ENCODE peak calls at places on chromosomes 4 and X, in four cellular contexts. J, U, W and G are unnamed samples.

GRCh38 chr4:177450421-177451107 is 8.3 kb upstream of the AGA start:
- DNase-seq in J (no peak), U (no peak), W (no peak), G (no peak)

GRCh38 chr4:7582313-7583096 is 147.8 kb upstream of the PSAPL1 start:
- DNase-seq in J (no peak), U (no peak), W (no peak), G (no peak)

GRCh38 chrX:96837808-96838207 is 45.9 kb upstream of the RPA4 start:
- DNase-seq in J (no peak), U (no peak), W (no peak), G (no peak)

GRCh38 chr4:176261481-176261880 is 7.5 kb downstream of the ASB5 start:
- DNase-seq in J (no peak), U (no peak), W (no peak), G (no peak)

GRCh38 chr4:119025440-119025839 is 110.2 kb upstream of the MYOZ2 start:
- DNase-seq in J (no peak), U (peak; percentile 61), W (peak; percentile 37), G (peak; percentile 77)

GRCh38 chr4:8542776-8543525 is 37.2 kb upstream of the GPR78 start:
- DNase-seq in J (peak; percentile 21), U (peak; percentile 24), W (no peak), G (no peak)

GRCh38 chrX:31423575-31424284 is 351.9 kb upstream of the FTHL17 start:
- DNase-seq in J (no peak), U (no peak), W (peak; percentile 17), G (no peak)

GRCh38 chr4:53863163-53863562 is 201.2 kb downstream of the CHIC2 start:
- DNase-seq in J (peak; percentile 57), U (no peak), W (peak; percentile 32), G (peak; percentile 60)

GRCh38 chr4:184335520-184335919 is 117.8 kb upstream of the ENPP6 start:
- DNase-seq in J (no peak), U (no peak), W (no peak), G (no peak)

GRCh38 chrX:132737743-132738142 is 220.7 kb downstream of the HS6ST2 start:
- DNase-seq in J (no peak), U (peak; percentile 36), W (no peak), G (no peak)

GRCh38 chrX:20594985-20595384 is 328.3 kb upstream of the RPS6KA3 start:
- DNase-seq in J (no peak), U (no peak), W (no peak), G (no peak)

GRCh38 chr4:20256381-20256881 is 4.7 kb downstream of the SLIT2 start:
- DNase-seq in J (no peak), U (no peak), W (no peak), G (no peak)

GRCh38 chrX:42715689-42716022 is 62.3 kb downstream of the PPP1R2C start:
- DNase-seq in J (no peak), U (no peak), W (no peak), G (no peak)

GRCh38 chr4:142565771-142566170 is 280.3 kb downstream of the INPP4B start:
- DNase-seq in J (no peak), U (no peak), W (no peak), G (no peak)

GRCh38 chrX:119121341-119121740 is 6.3 kb downstream of the KIAA1210 start:
- DNase-seq in J (no peak), U (no peak), W (no peak), G (no peak)

GRCh38 chr4:114807759-114808404 is 209.3 kb downstream of the UGT8 start:
- DNase-seq in J (no peak), U (no peak), W (no peak), G (no peak)

GRCh38 chr4:40195182-40196177 is 1.4 kb upstream of the RHOH start:
- DNase-seq in J (no peak), U (no peak), W (no peak), G (no peak)

GRCh38 chrX:110004210-110004609 is 1.3 kb downstream of the TMEM164 start:
- DNase-seq in J (peak; percentile 27), U (peak; percentile 44), W (no peak), G (no peak)

GRCh38 chr4:4860381-4860802 is 927 bp downstream of the MSX1 start:
- DNase-seq in J (no peak), U (no peak), W (no peak), G (no peak)

GRCh38 chr4:76630748-76631147 is 195.7 kb downstream of the SHROOM3 start:
- DNase-seq in J (no peak), U (no peak), W (no peak), G (no peak)

GRCh38 chr4:169115897-169116254 is 105.8 kb upstream of the CBR4 start:
- DNase-seq in J (no peak), U (peak; percentile 67), W (no peak), G (no peak)

DNA sequence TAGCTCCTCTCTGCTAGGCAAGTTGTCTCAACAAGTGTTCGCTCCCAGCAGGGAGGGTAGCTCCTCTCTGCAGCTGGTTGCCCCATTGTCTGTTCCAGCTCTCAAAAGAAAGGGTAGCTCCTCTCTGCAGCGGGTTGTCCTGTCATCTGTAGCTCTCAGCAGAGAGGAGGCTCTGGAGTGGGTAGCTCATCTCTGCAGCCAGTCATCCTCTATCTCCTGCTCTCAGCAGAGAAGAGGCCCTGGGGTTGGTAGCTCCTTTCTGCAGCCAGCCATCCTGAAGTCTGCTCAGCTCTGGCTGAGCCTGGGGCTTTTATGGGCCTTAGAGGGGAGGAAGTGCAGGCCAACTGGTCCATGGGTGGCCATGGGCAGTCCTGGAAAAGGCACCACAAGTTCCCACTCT is 342.7 kb downstream of the PTTG2 start:
- DNase-seq in J (no peak), U (no peak), W (no peak), G (no peak)
- H3K9me3 ChIP-seq in J (no peaks in the 10 kb centered on the region), U (no peaks in the 10 kb centered on the region), W (peaks cover 35% of the 10 kb centered on the region), G (peaks cover 4% of the 10 kb centered on the region)

GRCh38 chr4:121957266-121957665 is 5.4 kb upstream of the TRPC3 start:
- DNase-seq in J (no peak), U (no peak), W (no peak), G (no peak)
- H3K4me3 ChIP-seq in J (no peak overlapping the region), U (no peak overlapping the region), W (no peak overlapping the region), G (no peak overlapping the region)

DNA sequence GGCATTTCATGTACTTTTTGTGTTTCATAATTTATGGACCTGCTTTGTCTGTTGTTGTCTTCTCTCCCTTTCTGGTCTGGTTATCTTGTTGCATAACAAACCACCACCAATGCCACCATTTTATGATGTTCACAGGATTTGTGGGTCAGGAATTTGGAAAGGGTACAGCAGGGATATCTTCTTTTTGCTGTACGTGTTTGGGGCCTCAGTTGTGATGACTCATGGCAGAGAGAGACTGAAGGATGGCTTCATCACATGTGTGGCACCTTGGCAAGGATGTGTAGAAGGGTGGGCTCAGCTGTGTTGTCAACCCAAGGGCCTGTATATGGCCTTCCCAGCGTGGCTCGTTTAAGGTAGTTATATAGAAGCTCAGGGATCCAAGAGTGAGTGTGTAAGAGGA is 35.2 kb downstream of the KDM6A start:
- DNase-seq in J (no peak), U (no peak), W (no peak), G (no peak)
- H3K9me3 ChIP-seq in J (no peaks in the 10 kb centered on the region), U (no peaks in the 10 kb centered on the region), W (peaks cover 2% of the 10 kb centered on the region), G (no peaks in the 10 kb centered on the region)

DNA sequence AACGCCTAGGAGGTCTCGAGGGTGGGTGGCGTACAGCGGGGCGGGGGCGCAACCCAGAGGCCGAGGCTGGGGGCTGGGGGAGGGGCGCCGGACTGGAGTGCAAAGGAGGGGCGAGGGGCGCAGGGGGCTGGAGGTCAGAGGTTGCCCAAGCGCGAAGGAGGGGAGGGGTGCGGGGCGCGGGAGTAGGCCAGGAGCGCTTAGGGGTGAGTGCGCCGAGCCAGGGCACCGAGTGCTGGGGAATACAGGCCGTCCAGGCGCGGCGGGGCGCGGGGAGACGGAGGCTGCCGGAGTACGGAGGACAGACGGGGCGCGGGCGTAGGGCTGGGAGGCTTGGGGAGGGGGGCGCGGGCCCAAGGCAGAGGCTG is 318 bp downstream of the GYG2 start:
- DNase-seq in J (no peak), U (no peak), W (no peak), G (no peak)
- H3K4me3 ChIP-seq in J (peak overlapping the region; percentile 34), U (peak overlapping the region; percentile 9), W (peak overlapping the region; percentile 56), G (peak overlapping the region; percentile 23)

DNA sequence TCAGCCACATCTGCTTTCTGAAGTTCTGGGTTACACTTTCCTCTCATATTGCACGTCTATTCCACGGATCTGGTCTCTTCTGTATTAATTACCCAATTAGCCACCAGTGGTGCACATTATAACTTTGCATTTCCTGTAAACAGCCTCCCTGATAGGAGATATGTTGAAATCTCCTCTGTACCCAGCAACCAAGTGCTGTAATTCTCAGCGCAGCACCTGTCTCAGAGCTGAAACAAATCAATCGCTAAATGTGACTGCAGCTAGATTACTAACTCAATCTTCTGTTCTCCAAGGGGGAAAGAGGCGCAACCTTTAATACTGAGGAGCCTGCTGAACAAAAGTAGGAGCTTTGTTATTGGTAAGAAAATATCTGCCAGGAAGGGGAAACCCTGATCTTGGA is 326.5 kb downstream of the SLITRK2 start:
- DNase-seq in J (no peak), U (no peak), W (no peak), G (no peak)
- H3K9me3 ChIP-seq in J (no peaks in the 10 kb centered on the region), U (no peaks in the 10 kb centered on the region), W (no peaks in the 10 kb centered on the region), G (no peaks in the 10 kb centered on the region)

GRCh38 chr4:179415842-179416223 is 1973.6 kb upstream of the AGA start:
- DNase-seq in J (no peak), U (no peak), W (no peak), G (no peak)
- H3K4me3 ChIP-seq in J (no peak overlapping the region), U (no peak overlapping the region), W (no peak overlapping the region), G (no peak overlapping the region)

DNA sequence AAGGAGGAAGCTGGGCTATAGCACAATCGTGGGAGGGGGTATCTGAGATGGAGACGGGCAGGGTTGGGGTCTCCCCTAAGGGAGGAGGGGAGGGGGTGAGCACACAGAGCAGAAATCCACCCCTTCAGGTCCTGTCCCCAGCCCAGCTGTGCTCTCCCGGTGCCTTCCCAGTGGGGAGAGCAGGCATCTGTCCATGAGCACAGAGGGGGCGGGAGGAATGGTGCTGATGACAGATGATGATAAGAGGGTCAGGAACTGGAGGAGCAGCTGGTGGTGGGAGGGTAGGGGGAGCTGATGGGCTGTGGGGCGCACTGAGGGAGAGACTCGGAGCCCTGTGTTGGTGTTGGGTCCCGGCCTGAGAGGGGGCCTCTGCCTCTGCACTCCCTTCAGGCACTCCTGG is 8.6 kb downstream of the ATP2B3 start:
- DNase-seq in J (no peak), U (no peak), W (no peak), G (no peak)
- H3K9me3 ChIP-seq in J (no peaks in the 10 kb centered on the region), U (no peaks in the 10 kb centered on the region), W (no peaks in the 10 kb centered on the region), G (no peaks in the 10 kb centered on the region)

DNA sequence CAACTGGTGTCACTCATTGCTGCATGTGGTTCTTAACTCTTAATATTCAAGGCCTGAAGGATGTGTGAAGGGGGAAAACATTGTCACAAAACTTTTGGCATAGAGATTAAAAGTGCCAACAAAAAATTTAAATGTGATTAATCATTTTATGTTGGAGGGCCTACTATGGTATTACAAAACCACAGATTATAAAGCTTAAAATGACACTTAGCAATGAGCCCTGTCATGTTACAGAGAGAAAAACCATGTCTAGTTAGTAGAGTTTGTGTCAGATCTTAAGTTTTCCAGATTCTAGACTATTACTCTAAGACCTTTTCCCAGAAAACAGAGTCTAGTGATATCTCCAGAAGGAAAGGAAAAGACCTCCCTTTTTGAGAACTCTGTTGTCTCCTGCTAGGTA is 239.1 kb upstream of the DKK2 start:
- DNase-seq in J (no peak), U (no peak), W (no peak), G (no peak)
- H3K4me3 ChIP-seq in J (no peak overlapping the region), U (no peak overlapping the region), W (no peak overlapping the region), G (no peak overlapping the region)

DNA sequence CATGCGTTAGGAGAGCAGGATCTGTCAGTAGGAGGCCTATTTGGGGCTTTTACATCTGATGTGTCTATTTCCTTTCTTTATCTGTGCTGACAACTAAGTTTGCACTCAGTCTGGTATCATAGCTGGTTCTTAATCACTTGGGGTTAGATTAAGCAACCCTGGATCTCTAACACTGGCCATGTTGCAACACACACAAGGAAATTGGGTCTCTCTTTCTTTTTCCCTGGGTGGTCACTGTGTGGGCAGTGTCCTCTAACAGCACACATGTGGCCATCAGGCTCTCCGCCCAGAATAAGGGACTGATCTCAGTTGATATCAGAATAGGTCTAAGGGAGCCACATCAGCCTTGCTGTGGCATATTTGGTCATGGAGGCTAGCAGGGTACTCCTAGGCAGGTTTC is 38.8 kb downstream of the IGFBP7 start:
- DNase-seq in J (no peak), U (no peak), W (peak; percentile 39), G (no peak)
- H3K9me3 ChIP-seq in J (no peaks in the 10 kb centered on the region), U (no peaks in the 10 kb centered on the region), W (no peaks in the 10 kb centered on the region), G (no peaks in the 10 kb centered on the region)